ENCODE peak calls at places on chromosomes 2 and 18, in ten cellular contexts. One of them, this sample, is unnamed.
A peak's percentile ranks its signal among the peaks of the same experiment; 100 is the strongest.

GRCh38 chr2:205903549-205904129 is 182.3 kb downstream of the INO80D start:
- DNase-seq in dorsolateral prefrontal cortex: no peak
- DNase-seq in SJSA1: no peak
- DNase-seq in brain microvascular endothelial cell: no peak
- DNase-seq in SK-N-SH: peak; percentile 57
- DNase-seq in pancreas: peak; percentile 35
- DNase-seq in psoas muscle: no peak
- DNase-seq in heart right ventricle: no peak
- DNase-seq in aorta: no peak
- DNase-seq in naive thymus-derived CD4-positive, alpha-beta T cell: no peak
- DNase-seq in this sample: no peak

GRCh38 chr2:127651987-127652550 is 6.1 kb downstream of the GPR17 start:
- DNase-seq in dorsolateral prefrontal cortex: peak; percentile 83
- DNase-seq in SJSA1: no peak
- DNase-seq in brain microvascular endothelial cell: no peak
- DNase-seq in SK-N-SH: peak; percentile 90
- DNase-seq in pancreas: peak; percentile 40
- DNase-seq in psoas muscle: peak; percentile 67
- DNase-seq in heart right ventricle: peak; percentile 95
- DNase-seq in aorta: peak; percentile 62
- DNase-seq in naive thymus-derived CD4-positive, alpha-beta T cell: no peak
- DNase-seq in this sample: no peak

GRCh38 chr2:102258386-102259074 is 52.8 kb upstream of the IL1RL1 start:
- DNase-seq in dorsolateral prefrontal cortex: no peak
- DNase-seq in SJSA1: peak; percentile 45
- DNase-seq in brain microvascular endothelial cell: peak; percentile 91
- DNase-seq in SK-N-SH: no peak
- DNase-seq in pancreas: no peak
- DNase-seq in psoas muscle: no peak
- DNase-seq in heart right ventricle: no peak
- DNase-seq in aorta: no peak
- DNase-seq in naive thymus-derived CD4-positive, alpha-beta T cell: no peak
- DNase-seq in this sample: no peak

GRCh38 chr2:180707867-180708205 is 272.6 kb upstream of the UBE2E3 start:
- DNase-seq in dorsolateral prefrontal cortex: no peak
- DNase-seq in SJSA1: no peak
- DNase-seq in brain microvascular endothelial cell: peak; percentile 86
- DNase-seq in SK-N-SH: no peak
- DNase-seq in pancreas: no peak
- DNase-seq in psoas muscle: no peak
- DNase-seq in heart right ventricle: no peak
- DNase-seq in aorta: no peak
- DNase-seq in naive thymus-derived CD4-positive, alpha-beta T cell: no peak
- DNase-seq in this sample: no peak

GRCh38 chr2:72129676-72130340 is 17.9 kb downstream of the CYP26B1 start:
- DNase-seq in dorsolateral prefrontal cortex: no peak
- DNase-seq in SJSA1: no peak
- DNase-seq in brain microvascular endothelial cell: no peak
- DNase-seq in SK-N-SH: peak; percentile 6
- DNase-seq in pancreas: no peak
- DNase-seq in psoas muscle: no peak
- DNase-seq in heart right ventricle: no peak
- DNase-seq in aorta: peak; percentile 31
- DNase-seq in naive thymus-derived CD4-positive, alpha-beta T cell: no peak
- DNase-seq in this sample: no peak

GRCh38 chr2:80499095-80499494 is 194.5 kb upstream of the LRRTM1 start:
- DNase-seq in dorsolateral prefrontal cortex: peak; percentile 45
- DNase-seq in SJSA1: peak; percentile 3
- DNase-seq in brain microvascular endothelial cell: peak; percentile 22
- DNase-seq in SK-N-SH: peak; percentile 30
- DNase-seq in pancreas: no peak
- DNase-seq in psoas muscle: no peak
- DNase-seq in heart right ventricle: peak; percentile 51
- DNase-seq in aorta: no peak
- DNase-seq in naive thymus-derived CD4-positive, alpha-beta T cell: no peak
- DNase-seq in this sample: no peak

GRCh38 chr2:39932198-39932597 is 153.1 kb upstream of the THUMPD2 start:
- DNase-seq in dorsolateral prefrontal cortex: no peak
- DNase-seq in SJSA1: no peak
- DNase-seq in brain microvascular endothelial cell: no peak
- DNase-seq in SK-N-SH: no peak
- DNase-seq in pancreas: no peak
- DNase-seq in psoas muscle: no peak
- DNase-seq in heart right ventricle: no peak
- DNase-seq in aorta: no peak
- DNase-seq in naive thymus-derived CD4-positive, alpha-beta T cell: no peak
- DNase-seq in this sample: no peak

GRCh38 chr2:67616749-67617148 is 219.6 kb downstream of the ETAA1 start:
- DNase-seq in dorsolateral prefrontal cortex: no peak
- DNase-seq in SJSA1: no peak
- DNase-seq in brain microvascular endothelial cell: peak; percentile 13
- DNase-seq in SK-N-SH: peak; percentile 1
- DNase-seq in pancreas: no peak
- DNase-seq in psoas muscle: no peak
- DNase-seq in heart right ventricle: peak; percentile 49
- DNase-seq in aorta: peak; percentile 37
- DNase-seq in naive thymus-derived CD4-positive, alpha-beta T cell: no peak
- DNase-seq in this sample: no peak

GRCh38 chr2:12261993-12262680 is 454.6 kb upstream of the TRIB2 start:
- DNase-seq in dorsolateral prefrontal cortex: no peak
- DNase-seq in SJSA1: no peak
- DNase-seq in brain microvascular endothelial cell: no peak
- DNase-seq in SK-N-SH: no peak
- DNase-seq in pancreas: no peak
- DNase-seq in psoas muscle: no peak
- DNase-seq in heart right ventricle: no peak
- DNase-seq in aorta: no peak
- DNase-seq in naive thymus-derived CD4-positive, alpha-beta T cell: no peak
- DNase-seq in this sample: no peak

GRCh38 chr2:73212448-73213176 is 1.4 kb upstream of the SMYD5 start:
- DNase-seq in dorsolateral prefrontal cortex: peak; percentile 73
- DNase-seq in SJSA1: peak; percentile 52
- DNase-seq in brain microvascular endothelial cell: peak; percentile 79
- DNase-seq in SK-N-SH: peak; percentile 89
- DNase-seq in pancreas: peak; percentile 70
- DNase-seq in psoas muscle: peak; percentile 67
- DNase-seq in heart right ventricle: peak; percentile 47
- DNase-seq in aorta: peak; percentile 83
- DNase-seq in naive thymus-derived CD4-positive, alpha-beta T cell: peak; percentile 68
- DNase-seq in this sample: peak; percentile 57

GRCh38 chr2:240956935-240957655 is 41.3 kb upstream of the SNED1 start:
- DNase-seq in dorsolateral prefrontal cortex: no peak
- DNase-seq in SJSA1: no peak
- DNase-seq in brain microvascular endothelial cell: no peak
- DNase-seq in SK-N-SH: peak; percentile 19
- DNase-seq in pancreas: peak; percentile 16
- DNase-seq in psoas muscle: peak; percentile 8
- DNase-seq in heart right ventricle: no peak
- DNase-seq in aorta: no peak
- DNase-seq in naive thymus-derived CD4-positive, alpha-beta T cell: no peak
- DNase-seq in this sample: no peak

GRCh38 chr2:11038641-11039040 is 116.6 kb upstream of the SLC66A3 start:
- DNase-seq in dorsolateral prefrontal cortex: no peak
- DNase-seq in SJSA1: no peak
- DNase-seq in brain microvascular endothelial cell: no peak
- DNase-seq in SK-N-SH: no peak
- DNase-seq in pancreas: no peak
- DNase-seq in psoas muscle: no peak
- DNase-seq in heart right ventricle: no peak
- DNase-seq in aorta: no peak
- DNase-seq in naive thymus-derived CD4-positive, alpha-beta T cell: no peak
- DNase-seq in this sample: no peak

GRCh38 chr18:23115683-23116096 is 19.6 kb upstream of the CABLES1 start:
- DNase-seq in dorsolateral prefrontal cortex: no peak
- DNase-seq in SJSA1: peak; percentile 97
- DNase-seq in brain microvascular endothelial cell: peak; percentile 96
- DNase-seq in SK-N-SH: no peak
- DNase-seq in pancreas: no peak
- DNase-seq in psoas muscle: no peak
- DNase-seq in heart right ventricle: no peak
- DNase-seq in aorta: no peak
- DNase-seq in naive thymus-derived CD4-positive, alpha-beta T cell: no peak
- DNase-seq in this sample: no peak

GRCh38 chr2:11073251-11073650 is 82.0 kb upstream of the SLC66A3 start:
- DNase-seq in dorsolateral prefrontal cortex: no peak
- DNase-seq in SJSA1: no peak
- DNase-seq in brain microvascular endothelial cell: peak; percentile 12
- DNase-seq in SK-N-SH: peak; percentile 54
- DNase-seq in pancreas: peak; percentile 52
- DNase-seq in psoas muscle: no peak
- DNase-seq in heart right ventricle: no peak
- DNase-seq in aorta: no peak
- DNase-seq in naive thymus-derived CD4-positive, alpha-beta T cell: no peak
- DNase-seq in this sample: peak; percentile 54

GRCh38 chr2:156779416-156780117 is 343.4 kb downstream of the GPD2 start:
- DNase-seq in dorsolateral prefrontal cortex: no peak
- DNase-seq in SJSA1: no peak
- DNase-seq in brain microvascular endothelial cell: no peak
- DNase-seq in SK-N-SH: no peak
- DNase-seq in pancreas: no peak
- DNase-seq in psoas muscle: no peak
- DNase-seq in heart right ventricle: no peak
- DNase-seq in aorta: no peak
- DNase-seq in naive thymus-derived CD4-positive, alpha-beta T cell: no peak
- DNase-seq in this sample: no peak
- H3K27ac ChIP-seq in dorsolateral prefrontal cortex: no peak overlapping the region
- H3K27ac ChIP-seq in SJSA1: no peak overlapping the region
- H3K27ac ChIP-seq in brain microvascular endothelial cell: no peak overlapping the region
- H3K27ac ChIP-seq in SK-N-SH: no peak overlapping the region
- H3K27ac ChIP-seq in pancreas: no peak overlapping the region
- H3K27ac ChIP-seq in psoas muscle: no peak overlapping the region
- H3K27ac ChIP-seq in heart right ventricle: no peak overlapping the region
- H3K27ac ChIP-seq in aorta: no peak overlapping the region
- H3K27ac ChIP-seq in naive thymus-derived CD4-positive, alpha-beta T cell: no peak overlapping the region
- H3K27ac ChIP-seq in this sample: no peak overlapping the region

DNA sequence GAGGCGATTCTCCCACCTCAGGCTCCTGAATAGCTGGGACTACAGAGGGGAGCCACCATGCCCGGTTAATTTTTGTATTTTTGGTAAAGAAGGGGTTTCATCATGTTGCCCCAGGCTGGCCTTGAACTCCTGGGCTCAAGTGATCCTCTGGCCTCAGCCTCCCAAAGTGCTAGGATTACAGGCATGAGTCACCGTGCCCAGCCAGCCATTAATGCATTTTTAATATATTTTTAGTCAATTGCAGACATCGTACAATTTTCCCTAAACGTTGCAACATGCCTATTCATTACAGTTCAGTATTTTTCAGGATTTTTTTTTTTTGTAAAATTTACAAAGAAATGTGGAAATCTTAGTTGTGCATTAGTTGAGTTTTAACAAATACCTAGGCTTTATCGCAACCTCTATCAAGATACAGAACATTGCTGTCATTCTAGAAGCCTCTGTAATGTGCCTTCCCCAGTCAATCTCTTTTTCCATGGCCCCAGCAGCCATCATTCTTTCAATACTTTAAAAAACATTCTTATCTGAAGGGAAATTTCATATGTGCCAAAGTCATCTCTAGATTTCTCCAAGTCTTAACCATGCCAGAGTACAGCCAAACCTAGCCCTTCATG is 14.7 kb downstream of the NABP1 start:
- DNase-seq in dorsolateral prefrontal cortex: no peak
- DNase-seq in SJSA1: no peak
- DNase-seq in brain microvascular endothelial cell: no peak
- DNase-seq in SK-N-SH: no peak
- DNase-seq in pancreas: no peak
- DNase-seq in psoas muscle: no peak
- DNase-seq in heart right ventricle: no peak
- DNase-seq in aorta: peak; percentile 45
- DNase-seq in naive thymus-derived CD4-positive, alpha-beta T cell: no peak
- DNase-seq in this sample: no peak
- H3K27ac ChIP-seq in dorsolateral prefrontal cortex: no peak overlapping the region
- H3K27ac ChIP-seq in SJSA1: peak overlapping the region; percentile 16
- H3K27ac ChIP-seq in brain microvascular endothelial cell: no peak overlapping the region
- H3K27ac ChIP-seq in SK-N-SH: no peak overlapping the region
- H3K27ac ChIP-seq in pancreas: no peak overlapping the region
- H3K27ac ChIP-seq in psoas muscle: no peak overlapping the region
- H3K27ac ChIP-seq in heart right ventricle: no peak overlapping the region
- H3K27ac ChIP-seq in aorta: no peak overlapping the region
- H3K27ac ChIP-seq in naive thymus-derived CD4-positive, alpha-beta T cell: no peak overlapping the region
- H3K27ac ChIP-seq in this sample: no peak overlapping the region

GRCh38 chr18:36132756-36133155 is 3.1 kb downstream of the ELP2 start:
- DNase-seq in dorsolateral prefrontal cortex: no peak
- DNase-seq in SJSA1: no peak
- DNase-seq in brain microvascular endothelial cell: no peak
- DNase-seq in SK-N-SH: no peak
- DNase-seq in pancreas: no peak
- DNase-seq in psoas muscle: no peak
- DNase-seq in heart right ventricle: no peak
- DNase-seq in aorta: no peak
- DNase-seq in naive thymus-derived CD4-positive, alpha-beta T cell: no peak
- DNase-seq in this sample: no peak

GRCh38 chr18:36139251-36139650 is 9.6 kb downstream of the ELP2 start:
- DNase-seq in dorsolateral prefrontal cortex: no peak
- DNase-seq in SJSA1: no peak
- DNase-seq in brain microvascular endothelial cell: no peak
- DNase-seq in SK-N-SH: no peak
- DNase-seq in pancreas: no peak
- DNase-seq in psoas muscle: no peak
- DNase-seq in heart right ventricle: no peak
- DNase-seq in aorta: no peak
- DNase-seq in naive thymus-derived CD4-positive, alpha-beta T cell: no peak
- DNase-seq in this sample: no peak

GRCh38 chr18:36130883-36131653 is 1.4 kb downstream of the ELP2 start:
- DNase-seq in dorsolateral prefrontal cortex: no peak
- DNase-seq in SJSA1: no peak
- DNase-seq in brain microvascular endothelial cell: no peak
- DNase-seq in SK-N-SH: peak; percentile 9
- DNase-seq in pancreas: no peak
- DNase-seq in psoas muscle: no peak
- DNase-seq in heart right ventricle: no peak
- DNase-seq in aorta: no peak
- DNase-seq in naive thymus-derived CD4-positive, alpha-beta T cell: no peak
- DNase-seq in this sample: peak; percentile 32

GRCh38 chr18:36131692-36132483 is 2.2 kb downstream of the ELP2 start:
- DNase-seq in dorsolateral prefrontal cortex: no peak
- DNase-seq in SJSA1: no peak
- DNase-seq in brain microvascular endothelial cell: no peak
- DNase-seq in SK-N-SH: no peak
- DNase-seq in pancreas: no peak
- DNase-seq in psoas muscle: no peak
- DNase-seq in heart right ventricle: no peak
- DNase-seq in aorta: no peak
- DNase-seq in naive thymus-derived CD4-positive, alpha-beta T cell: no peak
- DNase-seq in this sample: no peak

GRCh38 chr18:36135264-36135663 is 5.6 kb downstream of the ELP2 start:
- DNase-seq in dorsolateral prefrontal cortex: no peak
- DNase-seq in SJSA1: no peak
- DNase-seq in brain microvascular endothelial cell: no peak
- DNase-seq in SK-N-SH: no peak
- DNase-seq in pancreas: no peak
- DNase-seq in psoas muscle: no peak
- DNase-seq in heart right ventricle: no peak
- DNase-seq in aorta: no peak
- DNase-seq in naive thymus-derived CD4-positive, alpha-beta T cell: no peak
- DNase-seq in this sample: no peak
- H3K27ac ChIP-seq in dorsolateral prefrontal cortex: no peak overlapping the region
- H3K27ac ChIP-seq in SJSA1: no peak overlapping the region
- H3K27ac ChIP-seq in brain microvascular endothelial cell: no peak overlapping the region
- H3K27ac ChIP-seq in SK-N-SH: no peak overlapping the region
- H3K27ac ChIP-seq in pancreas: no peak overlapping the region
- H3K27ac ChIP-seq in psoas muscle: no peak overlapping the region
- H3K27ac ChIP-seq in heart right ventricle: no peak overlapping the region
- H3K27ac ChIP-seq in aorta: no peak overlapping the region
- H3K27ac ChIP-seq in naive thymus-derived CD4-positive, alpha-beta T cell: no peak overlapping the region
- H3K27ac ChIP-seq in this sample: no peak overlapping the region

GRCh38 chr2:19732255-19732654 is 169.5 kb downstream of the TTC32 start:
- DNase-seq in dorsolateral prefrontal cortex: no peak
- DNase-seq in SJSA1: no peak
- DNase-seq in brain microvascular endothelial cell: no peak
- DNase-seq in SK-N-SH: no peak
- DNase-seq in pancreas: no peak
- DNase-seq in psoas muscle: no peak
- DNase-seq in heart right ventricle: no peak
- DNase-seq in aorta: no peak
- DNase-seq in naive thymus-derived CD4-positive, alpha-beta T cell: no peak
- DNase-seq in this sample: no peak
- H3K27ac ChIP-seq in dorsolateral prefrontal cortex: no peak overlapping the region
- H3K27ac ChIP-seq in SJSA1: no peak overlapping the region
- H3K27ac ChIP-seq in brain microvascular endothelial cell: no peak overlapping the region
- H3K27ac ChIP-seq in SK-N-SH: no peak overlapping the region
- H3K27ac ChIP-seq in pancreas: no peak overlapping the region
- H3K27ac ChIP-seq in psoas muscle: no peak overlapping the region
- H3K27ac ChIP-seq in heart right ventricle: no peak overlapping the region
- H3K27ac ChIP-seq in aorta: no peak overlapping the region
- H3K27ac ChIP-seq in naive thymus-derived CD4-positive, alpha-beta T cell: no peak overlapping the region
- H3K27ac ChIP-seq in this sample: no peak overlapping the region

This sample was measured in ovary.